ENCODE peak calls at places on chromosomes 4 and X, in ten cellular contexts. W is GM12891, Z is islet precursor cell, F is left colon, V is ELF-1, Y is GM04504, C is RPMI7951, O is amniotic stem cell, G is NCI-H460, E is GM19239. R is an unnamed sample.

GRCh38 chr4:186651624-186652023 is 72.0 kb downstream of the FAT1 start:
- DNase-seq in W (no peak), Z (no peak), F (no peak), V (no peak), Y (no peak), C (no peak), O (no peak), G (no peak), E (no peak), R (no peak)

GRCh38 chr4:168488800-168489404 is 8.0 kb upstream of the PALLD start:
- DNase-seq in W (no peak), Z (no peak), F (no peak), V (no peak), Y (no peak), C (no peak), O (no peak), G (no peak), E (no peak), R (no peak)

GRCh38 chr4:2790583-2791517 is 2.0 kb upstream of the SH3BP2 start:
- DNase-seq in W (no peak), Z (peak), F (peak), V (peak), Y (no peak), C (no peak), O (no peak), G (no peak), E (no peak), R (no peak)

GRCh38 chr4:61301285-61301684 is 101.2 kb downstream of the ADGRL3 start:
- DNase-seq in W (no peak), Z (no peak), F (no peak), V (no peak), Y (no peak), C (no peak), O (no peak), G (no peak), E (no peak), R (no peak)

GRCh38 chrX:43998374-43998773 is 25.2 kb upstream of the NDP start:
- DNase-seq in W (no peak), Z (no peak), F (no peak), V (no peak), Y (no peak), C (no peak), O (no peak), G (no peak), E (no peak), R (no peak)

GRCh38 chrX:50967734-50968133 is 57.2 kb downstream of the BMP15 start:
- DNase-seq in W (no peak), Z (no peak), F (no peak), V (no peak), Y (no peak), C (no peak), O (no peak), G (no peak), E (no peak), R (no peak)

GRCh38 chrX:109624641-109625311 is at the start of gene KCNE5:
- DNase-seq in W (no peak), Z (peak), F (no peak), V (peak), Y (no peak), C (no peak), O (no peak), G (no peak), E (no peak), R (no peak)

GRCh38 chr4:89535251-89535650 is 227.7 kb upstream of the GPRIN3 start:
- DNase-seq in W (no peak), Z (no peak), F (no peak), V (no peak), Y (no peak), C (no peak), O (no peak), G (no peak), E (no peak), R (no peak)

GRCh38 chr4:181957088-181957487 is 286.1 kb upstream of the TENM3 start:
- DNase-seq in W (no peak), Z (no peak), F (no peak), V (no peak), Y (peak), C (peak), O (peak), G (no peak), E (no peak), R (no peak)

GRCh38 chr4:10442976-10443375 is 14.2 kb downstream of the ZNF518B start:
- DNase-seq in W (no peak), Z (no peak), F (no peak), V (no peak), Y (no peak), C (peak), O (no peak), G (no peak), E (no peak), R (no peak)

R was measured in iPS DF 19.7.